ENCODE peak calls at places on chromosomes 12 and 14, in five cellular contexts. M is effector CD4-positive, alpha-beta T cell; A is HFF-Myc; C is Panc1; B is CD4-positive, alpha-beta memory T cell. R is an unnamed sample.

GRCh38 chr12:53696285-53696654 is 20.4 kb upstream of the ATP5MC2 start:
- DNase-seq in M (no peak), C (no peak), A (peak), B (no peak), R (no peak)

GRCh38 chr14:104546021-104546491 is 33.5 kb upstream of the C14orf180 start:
- DNase-seq in M (no peak), A (no peak), B (no peak), C (no peak), R (no peak)

GRCh38 chr14:90424075-90424474 is 27.2 kb downstream of the CALM1 start:
- DNase-seq in A (no peak), M (no peak), C (no peak), B (no peak), R (no peak)

GRCh38 chr12:52215587-52216031 is 17.4 kb upstream of the KRT7 start:
- DNase-seq in C (peak), A (no peak), B (no peak), M (no peak), R (no peak)

GRCh38 chr14:69360438-69361108 is 37.5 kb downstream of the ERH start:
- DNase-seq in B (no peak), C (no peak), M (no peak), A (no peak), R (no peak)

GRCh38 chr12:132379996-132380395 is 50.6 kb upstream of the GALNT9 start:
- DNase-seq in B (no peak), A (no peak), C (no peak), M (no peak), R (peak)

GRCh38 chr14:69518341-69519101 is 34.0 kb downstream of the PLEKHD1 start:
- DNase-seq in C (no peak), A (no peak), B (no peak), M (no peak), R (no peak)

GRCh38 chr12:104136577-104136976 is 1.4 kb downstream of the NFYB start:
- DNase-seq in A (no peak), M (no peak), B (no peak), C (no peak), R (no peak)

GRCh38 chr14:100762901-100763300 is 36.2 kb downstream of the DLK1 start:
- DNase-seq in A (no peak), B (no peak), C (no peak), M (no peak), R (no peak)

GRCh38 chr14:32559595-32559994 is 230.5 kb downstream of the AKAP6 start:
- DNase-seq in M (no peak), C (no peak), A (no peak), B (no peak), R (no peak)

GRCh38 chr12:121238604-121239334 is 28.8 kb downstream of the P2RX4 start:
- DNase-seq in A (no peak), C (no peak), B (no peak), M (no peak), R (no peak)

GRCh38 chr14:101634453-101635237 is 73.3 kb downstream of the DIO3 start:
- DNase-seq in A (no peak), M (no peak), C (no peak), B (no peak), R (no peak)

GRCh38 chr12:96172981-96173380 is 21.2 kb upstream of the ELK3 start:
- DNase-seq in M (no peak), C (no peak), B (no peak), A (no peak), R (no peak)

GRCh38 chr12:79452906-79453305 is 237.9 kb downstream of the PAWR start:
- DNase-seq in B (no peak), M (no peak), A (no peak), C (no peak), R (no peak)

GRCh38 chr12:66269142-66269541 is 33.2 kb upstream of the HELB start:
- DNase-seq in A (no peak), M (no peak), B (no peak), C (no peak), R (no peak)

GRCh38 chr12:92457458-92458195 is 245.2 kb upstream of the PLEKHG7 start:
- DNase-seq in A (no peak), C (no peak), B (no peak), M (no peak), R (no peak)

GRCh38 chr14:38286481-38286880 is 30.6 kb upstream of the CLEC14A start:
- DNase-seq in C (no peak), B (no peak), A (no peak), M (no peak), R (no peak)

GRCh38 chr14:102510616-102511520 is 1.3 kb upstream of the ANKRD9 start:
- DNase-seq in A (no peak), C (no peak), B (no peak), M (no peak), R (no peak)

GRCh38 chr14:61533513-61534255 is 161.6 kb upstream of the HIF1A start:
- DNase-seq in A (no peak), B (no peak), M (no peak), C (no peak), R (no peak)

GRCh38 chr14:103133213-103134140 is 10.2 kb downstream of the TNFAIP2 start:
- DNase-seq in B (no peak), A (no peak), C (no peak), M (no peak), R (no peak)

GRCh38 chr12:13024151-13024946 is 19.8 kb upstream of the FAM234B start:
- DNase-seq in A (peak), C (no peak), M (no peak), B (no peak), R (no peak)

GRCh38 chr12:26803552-26803951 is 29.4 kb downstream of the ITPR2 start:
- DNase-seq in A (no peak), B (no peak), C (no peak), M (no peak), R (no peak)

GRCh38 chr12:109151457-109151856 is 35.1 kb downstream of the ACACB start:
- DNase-seq in M (no peak), B (no peak), A (no peak), C (no peak), R (no peak)

GRCh38 chr14:82667501-82667900 is 1133.8 kb upstream of the SEL1L start:
- DNase-seq in B (no peak), M (no peak), C (no peak), A (no peak), R (no peak)

GRCh38 chr14:104657563-104658324 is 31.7 kb upstream of the INF2 start:
- DNase-seq in B (no peak), A (no peak), C (no peak), M (no peak), R (no peak)